ENCODE peak calls at places on chromosomes 3 and 15, in ten cellular contexts. V is heart right ventricle; Z is ovary; M is cardiac muscle cell; A is IMR-90; J is right atrium auricular region; E is CD4-positive, alpha-beta T cell; S is naive thymus-derived CD4-positive, alpha-beta T cell; H is thyroid gland; G is caudate nucleus. T is an unnamed sample.

GRCh38 chr15:32656091-32656860 is 14.8 kb downstream of the SCG5 start:
- DNase-seq in V (no peak), Z (no peak), M (no peak), A (no peak), J (no peak), E (no peak), S (no peak), H (no peak), G (no peak), T (no peak)

GRCh38 chr3:83034806-83035703 is 1273.6 kb upstream of the GBE1 start:
- DNase-seq in V (no peak), Z (no peak), M (no peak), A (no peak), J (no peak), E (no peak), S (no peak), H (no peak), G (no peak), T (no peak)

GRCh38 chr3:156677120-156677479 is 2.7 kb downstream of the TIPARP start:
- DNase-seq in V (no peak), Z (no peak), M (no peak), A (no peak), J (no peak), E (no peak), S (peak; percentile 55), H (no peak), G (no peak), T (no peak)

GRCh38 chr15:66707310-66708160 is 5.5 kb downstream of the SMAD6 start:
- DNase-seq in V (no peak), Z (peak; percentile 51), M (peak; percentile 90), A (peak; percentile 43), J (no peak), E (no peak), S (no peak), H (peak; percentile 78), G (no peak), T (peak; percentile 82)

GRCh38 chr3:39210078-39210477 is 17.7 kb upstream of the XIRP1 start:
- DNase-seq in V (no peak), Z (no peak), M (no peak), A (no peak), J (no peak), E (no peak), S (no peak), H (no peak), G (no peak), T (no peak)

GRCh38 chr3:197847866-197848401 is 56.9 kb downstream of the LRCH3 start:
- DNase-seq in V (no peak), Z (no peak), M (no peak), A (peak; percentile 42), J (no peak), E (peak; percentile 2), S (peak; percentile 33), H (no peak), G (no peak), T (peak; percentile 8)

GRCh38 chr3:139533781-139534443 is 5.6 kb downstream of the RBP1 start:
- DNase-seq in V (peak; percentile 45), Z (peak; percentile 65), M (peak; percentile 66), A (peak; percentile 65), J (no peak), E (no peak), S (no peak), H (no peak), G (no peak), T (peak; percentile 30)

GRCh38 chr3:44114142-44114541 is 127.5 kb upstream of the TOPAZ1 start:
- DNase-seq in V (peak; percentile 17), Z (no peak), M (peak; percentile 61), A (peak; percentile 3), J (no peak), E (peak; percentile 9), S (peak; percentile 3), H (no peak), G (no peak), T (peak; percentile 39)

GRCh38 chr3:12900885-12901411 is 59.6 kb upstream of the RPL32 start:
- DNase-seq in V (no peak), Z (no peak), M (no peak), A (no peak), J (no peak), E (no peak), S (no peak), H (no peak), G (no peak), T (no peak)

GRCh38 chr15:75723847-75724660 is 11.4 kb upstream of the CSPG4 start:
- DNase-seq in V (peak; percentile 94), Z (peak; percentile 84), M (peak; percentile 44), A (peak; percentile 96), J (peak; percentile 98), E (peak; percentile 19), S (no peak), H (peak; percentile 90), G (no peak), T (peak; percentile 98)

GRCh38 chr15:92869263-92869940 is 30.7 kb upstream of the CHD2 start:
- DNase-seq in V (no peak), Z (no peak), M (no peak), A (peak; percentile 31), J (no peak), E (no peak), S (no peak), H (peak; percentile 60), G (no peak), T (peak; percentile 31)

GRCh38 chr15:82873000-82873680 is 63.7 kb downstream of the WHAMM start:
- DNase-seq in V (peak; percentile 42), Z (no peak), M (no peak), A (no peak), J (no peak), E (no peak), S (no peak), H (no peak), G (no peak), T (no peak)

GRCh38 chr15:63826513-63826912 is 7.2 kb downstream of the HERC1 start:
- DNase-seq in V (no peak), Z (no peak), M (peak; percentile 20), A (peak; percentile 48), J (no peak), E (no peak), S (no peak), H (no peak), G (no peak), T (no peak)

GRCh38 chr3:87298111-87298718 is 21.8 kb upstream of the POU1F1 start:
- DNase-seq in V (no peak), Z (no peak), M (peak; percentile 51), A (peak; percentile 32), J (no peak), E (no peak), S (peak; percentile 24), H (no peak), G (no peak), T (peak; percentile 51)

DNA sequence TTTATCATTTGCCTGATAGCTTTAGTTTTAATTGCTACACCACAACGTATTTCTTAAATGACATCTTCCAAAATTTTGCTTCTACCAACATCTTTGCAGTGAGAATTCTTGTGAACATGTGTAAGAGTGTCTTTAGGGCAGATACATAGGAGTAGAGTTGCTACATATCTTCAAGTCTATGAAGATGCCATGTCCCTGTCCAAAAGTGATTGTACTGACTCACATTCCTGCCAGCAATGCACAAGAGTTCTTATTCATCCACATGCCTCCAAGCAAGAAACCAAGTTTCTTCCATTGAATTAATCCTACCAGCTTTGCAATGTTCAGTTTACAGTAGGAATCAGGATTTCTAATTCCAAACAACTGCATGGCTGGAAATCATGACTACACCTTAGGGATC is 44.6 kb downstream of the BCL2L10 start:
- DNase-seq in V (no peak), Z (no peak), M (no peak), A (peak; percentile 52), J (no peak), E (no peak), S (no peak), H (no peak), G (no peak), T (no peak)
- H3K27ac ChIP-seq in V (no peak overlapping the region), Z (no peak overlapping the region), M (no peak overlapping the region), A (no peak overlapping the region), J (no peak overlapping the region), E (no peak overlapping the region), S (no peak overlapping the region), H (no peak overlapping the region), G (no peak overlapping the region), T (no peak overlapping the region)

DNA sequence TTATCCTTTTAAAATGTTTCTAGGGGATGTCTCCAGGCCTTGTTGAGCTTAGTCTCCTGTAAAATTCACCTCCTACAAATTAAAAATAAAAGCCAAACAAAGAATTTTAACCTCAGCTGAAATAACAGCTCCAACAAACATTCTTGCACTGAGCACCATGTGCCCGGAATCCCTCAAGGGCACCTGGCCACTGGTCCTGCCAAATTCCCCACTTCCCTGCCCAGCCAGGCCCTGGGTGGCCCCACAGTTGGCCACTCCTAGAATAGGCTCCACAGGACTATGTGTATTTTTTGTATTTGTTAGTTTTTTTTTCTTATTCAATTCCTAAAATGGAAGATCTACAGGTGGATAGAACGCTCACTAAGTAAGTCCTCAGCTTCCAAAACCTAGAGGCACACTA is 33.1 kb upstream of the PLA2G4E start:
- DNase-seq in V (no peak), Z (no peak), M (no peak), A (no peak), J (no peak), E (no peak), S (no peak), H (peak; percentile 95), G (no peak), T (no peak)
- H3K27ac ChIP-seq in V (no peak overlapping the region), Z (no peak overlapping the region), M (no peak overlapping the region), A (no peak overlapping the region), J (no peak overlapping the region), E (no peak overlapping the region), S (no peak overlapping the region), H (peak overlapping the region; percentile 80), G (no peak overlapping the region), T (no peak overlapping the region)

GRCh38 chr3:42649783-42650182 is 3.7 kb upstream of the ZBTB47 start:
- DNase-seq in V (no peak), Z (no peak), M (no peak), A (no peak), J (no peak), E (no peak), S (no peak), H (no peak), G (no peak), T (no peak)

GRCh38 chr3:42652251-42652610 is 1.3 kb upstream of the ZBTB47 start:
- DNase-seq in V (no peak), Z (peak; percentile 8), M (no peak), A (no peak), J (no peak), E (no peak), S (no peak), H (no peak), G (no peak), T (no peak)

GRCh38 chr3:42647821-42648459 is 5.6 kb upstream of the ZBTB47 start:
- DNase-seq in V (no peak), Z (no peak), M (no peak), A (no peak), J (no peak), E (no peak), S (no peak), H (no peak), G (no peak), T (no peak)

GRCh38 chr3:42651248-42652091 is 2.0 kb upstream of the ZBTB47 start:
- DNase-seq in V (no peak), Z (peak; percentile 16), M (no peak), A (peak; percentile 56), J (no peak), E (no peak), S (no peak), H (no peak), G (no peak), T (no peak)

GRCh38 chr3:42649006-42649405 is 4.5 kb upstream of the ZBTB47 start:
- DNase-seq in V (no peak), Z (no peak), M (no peak), A (no peak), J (no peak), E (no peak), S (no peak), H (no peak), G (no peak), T (no peak)
- H3K27ac ChIP-seq in V (no peak overlapping the region), Z (no peak overlapping the region), M (peak overlapping the region; percentile 64), A (no peak overlapping the region), J (no peak overlapping the region), E (no peak overlapping the region), S (no peak overlapping the region), H (no peak overlapping the region), G (peak overlapping the region; percentile 98), T (no peak overlapping the region)

GRCh38 chr3:142828703-142829304 is 60.1 kb downstream of the PCOLCE2 start:
- DNase-seq in V (peak; percentile 71), Z (peak; percentile 68), M (peak; percentile 88), A (peak; percentile 70), J (peak; percentile 87), E (peak; percentile 24), S (peak; percentile 11), H (peak; percentile 79), G (peak; percentile 19), T (peak; percentile 91)
- H3K27ac ChIP-seq in V (no peak overlapping the region), Z (no peak overlapping the region), M (no peak overlapping the region), A (no peak overlapping the region), J (no peak overlapping the region), E (no peak overlapping the region), S (no peak overlapping the region), H (no peak overlapping the region), G (no peak overlapping the region), T (no peak overlapping the region)

T was measured in hepatocyte.